ENCODE peak calls at places on chromosomes 13 and 19, in five cellular contexts. I, D, O, U and M are unnamed samples.

GRCh38 chr19:6278740-6279619 is 795 bp downstream of the MLLT1 start:
- DNase-seq in I (no peak), D (no peak), O (no peak), U (no peak), M (no peak)

GRCh38 chr13:106232680-106233079 is 302.8 kb downstream of the EFNB2 start:
- DNase-seq in I (no peak), D (no peak), O (no peak), U (peak; percentile 15), M (no peak)

GRCh38 chr13:105774739-105775460 is 760.6 kb downstream of the EFNB2 start:
- DNase-seq in I (no peak), D (no peak), O (no peak), U (no peak), M (no peak)

GRCh38 chr19:14369399-14370168 is 11.7 kb upstream of the ADGRE5 start:
- DNase-seq in I (no peak), D (peak; percentile 73), O (peak; percentile 34), U (no peak), M (no peak)

GRCh38 chr13:73307481-73307880 is 248.7 kb downstream of the KLF5 start:
- DNase-seq in I (no peak), D (peak; percentile 36), O (no peak), U (no peak), M (no peak)

GRCh38 chr13:113552786-113553540 is 31.6 kb upstream of the TFDP1 start:
- DNase-seq in I (no peak), D (no peak), O (peak; percentile 12), U (no peak), M (no peak)

GRCh38 chr19:36030264-36031148 is 2.2 kb downstream of the CLIP3 start:
- DNase-seq in I (no peak), D (peak; percentile 54), O (no peak), U (no peak), M (no peak)

GRCh38 chr19:449916-450315 is 10.9 kb downstream of the SHC2 start:
- DNase-seq in I (no peak), D (no peak), O (no peak), U (no peak), M (no peak)

GRCh38 chr19:16376649-16377048 is 52.0 kb downstream of the KLF2 start:
- DNase-seq in I (peak; percentile 7), D (no peak), O (no peak), U (no peak), M (no peak)

GRCh38 chr19:1266818-1267440 is 2.2 kb upstream of the CIRBP start:
- DNase-seq in I (no peak), D (no peak), O (no peak), U (peak; percentile 37), M (peak; percentile 88)

GRCh38 chr13:113855012-113855921 is 8.6 kb downstream of the GAS6 start:
- DNase-seq in I (no peak), D (peak; percentile 66), O (peak; percentile 5), U (peak; percentile 22), M (no peak)

GRCh38 chr19:3801412-3802096 is 15.4 kb upstream of the MATK start:
- DNase-seq in I (peak; percentile 28), D (peak; percentile 33), O (peak; percentile 36), U (peak; percentile 5), M (no peak)

GRCh38 chr19:39126312-39126561 is 651 bp downstream of the PAK4 start:
- DNase-seq in I (no peak), D (no peak), O (no peak), U (no peak), M (no peak)

GRCh38 chr13:30466358-30466714 is 600 bp upstream of the HMGB1 start:
- DNase-seq in I (no peak), D (peak; percentile 51), O (no peak), U (no peak), M (no peak)

GRCh38 chr19:32464279-32464678 is 58.7 kb downstream of the DPY19L3 start:
- DNase-seq in I (no peak), D (peak; percentile 21), O (no peak), U (no peak), M (no peak)

GRCh38 chr13:110706570-110707378 is 858 bp upstream of the CARS2 start:
- DNase-seq in I (no peak), D (no peak), O (no peak), U (no peak), M (no peak)

GRCh38 chr19:46713781-46714522 is 3.0 kb downstream of the PRKD2 start:
- DNase-seq in I (no peak), D (peak; percentile 86), O (peak; percentile 96), U (peak; percentile 57), M (peak; percentile 96)

GRCh38 chr13:79990048-79990447 is 350.9 kb downstream of the SPRY2 start:
- DNase-seq in I (no peak), D (peak; percentile 69), O (no peak), U (no peak), M (no peak)

GRCh38 chr19:47676811-47677210 is 36.4 kb upstream of the EHD2 start:
- DNase-seq in I (no peak), D (no peak), O (no peak), U (no peak), M (no peak)

GRCh38 chr19:17602872-17603552 is 47.6 kb downstream of the COLGALT1 start:
- DNase-seq in I (no peak), D (no peak), O (no peak), U (no peak), M (no peak)